ENCODE peak calls at places on chromosome 15, in eight cellular contexts. C is heart left ventricle; W is CD8-positive, alpha-beta T cell; J is psoas muscle; V is lung; M is adrenal gland; E is ovary; R is hepatocyte. K is an unnamed sample. For H3K36me3 and H3K4me1, the result is how much of the 10 kb centered on the place peaks cover.

GRCh38 chr15:57079446-57079845 is 161.0 kb downstream of the TCF12 start:
- DNase-seq in C (no peak), W (no peak), J (no peak), V (no peak), M (no peak), E (no peak), R (no peak), K (no peak)

GRCh38 chr15:81293728-81294500 is 30.0 kb downstream of the STARD5 start:
- DNase-seq in C (no peak), W (peak), J (no peak), V (no peak), M (peak), E (no peak), R (no peak), K (no peak)

GRCh38 chr15:58344164-58345070 is 87.4 kb upstream of the LIPC start:
- DNase-seq in C (no peak), W (no peak), J (no peak), V (no peak), M (no peak), E (no peak), R (no peak), K (no peak)

GRCh38 chr15:83208357-83208661 is 686 bp upstream of the HDGFL3 start:
- DNase-seq in C (no peak), W (no peak), J (no peak), V (no peak), M (no peak), E (no peak), R (no peak), K (no peak)

GRCh38 chr15:67879440-67880129 is 39.7 kb upstream of the RNU6-1 start:
- DNase-seq in C (no peak), W (no peak), J (no peak), V (no peak), M (peak), E (no peak), R (no peak), K (no peak)

GRCh38 chr15:98804057-98804380 is 155.7 kb downstream of the IGF1R start:
- DNase-seq in C (no peak), W (no peak), J (no peak), V (no peak), M (no peak), E (no peak), R (no peak), K (no peak)

GRCh38 chr15:101702077-101702476 is 22.2 kb downstream of the TARS3 start:
- DNase-seq in C (no peak), W (no peak), J (no peak), V (no peak), M (no peak), E (no peak), R (no peak), K (no peak)

GRCh38 chr15:92394327-92395175 is 870 bp downstream of the ST8SIA2 start:
- DNase-seq in C (no peak), W (no peak), J (no peak), V (no peak), M (no peak), E (no peak), R (peak), K (no peak)

GRCh38 chr15:68620721-68621528 is 42.1 kb downstream of the CORO2B start:
- DNase-seq in C (peak), W (no peak), J (peak), V (peak), M (peak), E (peak), R (peak), K (peak)

GRCh38 chr15:42728562-42728961 is 8.4 kb downstream of the CDAN1 start:
- DNase-seq in C (no peak), W (no peak), J (no peak), V (no peak), M (no peak), E (no peak), R (no peak), K (no peak)
- H3K36me3 ChIP-seq in C (half or more), W (half or more), J (under half), V (half or more), M (half or more), E (under half), R (under half), K (half or more)

GRCh38 chr15:63075072-63075995 is 32.8 kb downstream of the TPM1 start:
- DNase-seq in C (no peak), W (no peak), J (no peak), V (no peak), M (peak), E (no peak), R (no peak), K (no peak)
- H3K4me1 ChIP-seq in C (under half), W (under half), J (under half), V (under half), M (under half), E (under half), R (under half), K (under half)

GRCh38 chr15:24962880-24963279 is 8.1 kb downstream of the SNRPN start:
- DNase-seq in C (no peak), W (no peak), J (no peak), V (no peak), M (no peak), E (no peak), R (no peak), K (no peak)
- H3K36me3 ChIP-seq in C (half or more), W (under half), J (under half), V (under half), M (under half), E (under half), R (under half), K (under half)

GRCh38 chr15:74211656-74212055 is 9.1 kb upstream of the STRA6 start:
- DNase-seq in C (no peak), W (no peak), J (no peak), V (no peak), M (no peak), E (no peak), R (no peak), K (no peak)
- H3K4me1 ChIP-seq in C (under half), W (under half), J (under half), V (under half), M (under half), E (under half), R (under half), K (under half)

GRCh38 chr15:65156692-65157091 is 23.1 kb upstream of the PDCD7 start:
- DNase-seq in C (no peak), W (no peak), J (no peak), V (no peak), M (no peak), E (no peak), R (no peak), K (no peak)

GRCh38 chr15:65154720-65155119 is 21.1 kb upstream of the PDCD7 start:
- DNase-seq in C (no peak), W (no peak), J (no peak), V (no peak), M (no peak), E (no peak), R (no peak), K (no peak)
- H3K36me3 ChIP-seq in C (half or more), W (under half), J (under half), V (under half), M (half or more), E (under half), R (under half), K (half or more)

GRCh38 chr15:79896634-79897379 is at the start of gene MTHFS:
- DNase-seq in C (peak), W (peak), J (peak), V (peak), M (peak), E (peak), R (peak), K (peak)
- H3K4me1 ChIP-seq in C (under half), W (under half), J (under half), V (under half), M (under half), E (under half), R (under half), K (under half)

GRCh38 chr15:88623632-88624031 is 2.5 kb downstream of the AEN start:
- DNase-seq in C (no peak), W (no peak), J (no peak), V (no peak), M (no peak), E (no peak), R (no peak), K (no peak)

GRCh38 chr15:88625943-88626741 is 5.0 kb downstream of the AEN start:
- DNase-seq in C (no peak), W (no peak), J (no peak), V (no peak), M (no peak), E (no peak), R (no peak), K (no peak)

GRCh38 chr15:88623061-88623460 is 1.9 kb downstream of the AEN start:
- DNase-seq in C (no peak), W (no peak), J (no peak), V (no peak), M (peak), E (no peak), R (peak), K (no peak)

GRCh38 chr15:88624156-88624970 is 3.2 kb downstream of the AEN start:
- DNase-seq in C (no peak), W (peak), J (no peak), V (no peak), M (no peak), E (no peak), R (peak), K (no peak)

GRCh38 chr15:88624971-88625290 is 3.8 kb downstream of the AEN start:
- DNase-seq in C (no peak), W (no peak), J (no peak), V (no peak), M (no peak), E (no peak), R (no peak), K (no peak)
- H3K36me3 ChIP-seq in C (under half), W (under half), J (under half), V (under half), M (under half), E (under half), R (under half), K (under half)

DNA sequence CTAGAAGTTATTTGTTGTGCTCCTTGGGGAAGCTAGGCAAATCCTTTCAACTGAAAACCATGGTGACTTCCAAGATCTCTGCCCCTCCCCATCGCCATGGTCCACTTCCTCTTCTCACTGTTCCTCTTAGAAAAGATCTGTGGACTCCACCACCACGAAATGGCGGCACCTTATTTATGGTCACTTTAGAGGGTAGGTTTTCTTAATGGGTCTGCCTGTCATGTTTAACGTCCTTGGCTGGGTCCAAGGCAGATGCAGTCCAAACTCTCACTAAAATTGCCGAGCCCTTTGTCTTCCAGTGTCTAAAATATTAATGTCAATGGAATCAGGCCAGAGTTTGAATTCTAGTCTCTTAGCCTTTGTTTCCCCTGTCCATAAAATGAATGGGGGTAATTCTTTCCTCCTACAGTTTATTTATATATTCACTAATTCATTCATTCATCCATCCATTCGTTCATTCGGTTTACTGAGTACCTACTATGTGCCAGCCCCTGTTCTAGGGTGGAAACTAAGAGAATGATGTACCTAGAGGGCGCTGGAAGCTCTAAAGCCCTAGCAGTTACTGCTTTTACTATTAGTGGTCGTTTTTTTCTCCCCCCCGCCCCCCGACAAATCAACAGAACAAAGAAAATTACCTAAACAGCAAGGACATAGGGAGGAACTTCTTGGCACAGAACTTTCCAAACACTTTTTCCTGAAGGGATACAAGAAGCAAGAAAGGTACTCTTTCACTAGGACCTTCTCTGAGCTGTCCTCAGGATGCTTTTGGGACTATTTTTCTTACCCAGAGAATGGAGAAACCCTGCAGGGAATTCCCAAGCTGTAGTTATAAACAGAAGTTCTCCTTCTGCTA is 661 bp downstream of the PATL2 start:
- DNase-seq in C (peak), W (peak), J (no peak), V (no peak), M (peak), E (no peak), R (peak), K (peak)
- H3K4me1 ChIP-seq in C (under half), W (under half), J (under half), V (under half), M (under half), E (under half), R (under half), K (under half)